ENCODE peak calls at places on chromosomes 5 and 9, in five cellular contexts. S is foreskin fibroblast, W is fibroblast of mammary gland, V is body of pancreas, P is lung. H is an unnamed sample.

GRCh38 chr5:54988218-54988617 is 2.8 kb upstream of the ESM1 start:
- DNase-seq in S (no peak), W (no peak), V (no peak), P (no peak), H (no peak)

GRCh38 chr5:56683733-56684132 is 131.6 kb upstream of the MAP3K1 start:
- DNase-seq in S (no peak), W (no peak), V (no peak), P (no peak), H (no peak)

GRCh38 chr9:21252727-21253547 is 13.1 kb upstream of the IFNA14 start:
- DNase-seq in S (peak), W (peak), V (no peak), P (peak), H (no peak)

GRCh38 chr5:158492850-158493249 is 606.9 kb downstream of the EBF1 start:
- DNase-seq in S (peak), W (peak), V (no peak), P (no peak), H (peak)

GRCh38 chr5:32274548-32275420 is 38.0 kb downstream of the MTMR12 start:
- DNase-seq in S (peak), W (peak), V (no peak), P (no peak), H (no peak)

GRCh38 chr5:80140496-80140895 is 105.3 kb downstream of the THBS4 start:
- DNase-seq in S (no peak), W (no peak), V (no peak), P (no peak), H (no peak)

GRCh38 chr9:94903961-94904421 is 177.5 kb downstream of the AOPEP start:
- DNase-seq in S (peak), W (peak), V (no peak), P (peak), H (no peak)

GRCh38 chr9:76562511-76562911 is 103.5 kb downstream of the GCNT1 start:
- DNase-seq in S (peak), W (peak), V (no peak), P (no peak), H (no peak)

GRCh38 chr9:77956555-77956954 is 75.1 kb downstream of the GNAQ start:
- DNase-seq in S (no peak), W (no peak), V (no peak), P (no peak), H (no peak)

GRCh38 chr9:70477146-70477745 is 62.8 kb upstream of the KLF9 start:
- DNase-seq in S (peak), W (peak), V (peak), P (no peak), H (peak)

GRCh38 chr9:113178087-113178486 is 27.3 kb downstream of the SLC31A2 start:
- DNase-seq in S (peak), W (peak), V (no peak), P (no peak), H (peak)

GRCh38 chr5:32506251-32506661 is 61.7 kb upstream of the ZFR start:
- DNase-seq in S (peak), W (peak), V (no peak), P (no peak), H (no peak)

GRCh38 chr5:7078901-7079300 is 317.0 kb upstream of the ADCY2 start:
- DNase-seq in S (no peak), W (no peak), V (no peak), P (no peak), H (no peak)

GRCh38 chr9:125235805-125236534 is 5.2 kb downstream of the HSPA5 start:
- DNase-seq in S (no peak), W (no peak), V (no peak), P (no peak), H (no peak)

GRCh38 chr9:86690034-86690433 is 257.3 kb downstream of the GAS1 start:
- DNase-seq in S (no peak), W (no peak), V (no peak), P (no peak), H (no peak)

GRCh38 chr9:130189840-130190239 is 17.6 kb downstream of the NCS1 start:
- DNase-seq in S (peak), W (peak), V (no peak), P (no peak), H (peak)

GRCh38 chr5:135326296-135327240 is 72.5 kb downstream of the MACROH2A1 start:
- DNase-seq in S (peak), W (no peak), V (no peak), P (no peak), H (no peak)

GRCh38 chr5:171484460-171484899 is 65.0 kb downstream of the FGF18 start:
- DNase-seq in S (peak), W (peak), V (no peak), P (no peak), H (no peak)

GRCh38 chr5:134647750-134648424 is 698 bp upstream of the SEC24A start:
- DNase-seq in S (peak), W (peak), V (no peak), P (peak), H (peak)

GRCh38 chr5:146205499-146206202 is 2.2 kb downstream of the RBM27 start:
- DNase-seq in S (no peak), W (no peak), V (no peak), P (no peak), H (no peak)

GRCh38 chr9:103242025-103242424 is 246.9 kb downstream of the CYLC2 start:
- DNase-seq in S (no peak), W (peak), V (no peak), P (no peak), H (peak)

GRCh38 chr9:137446851-137447471 is 5.8 kb upstream of the ENTPD8 start:
- DNase-seq in S (peak), W (peak), V (peak), P (no peak), H (no peak)

GRCh38 chr5:96651948-96652753 is 10.0 kb upstream of the CAST start:
- DNase-seq in S (no peak), W (no peak), V (no peak), P (no peak), H (no peak)

GRCh38 chr5:1172670-1173404 is 28.6 kb upstream of the SLC6A19 start:
- DNase-seq in S (no peak), W (no peak), V (peak), P (no peak), H (no peak)

GRCh38 chr9:1880038-1880565 is 135.0 kb upstream of the SMARCA2 start:
- DNase-seq in S (no peak), W (no peak), V (no peak), P (no peak), H (no peak)

GRCh38 chr5:78610633-78611032 is 37.9 kb downstream of the LHFPL2 start:
- DNase-seq in S (peak), W (peak), V (no peak), P (no peak), H (no peak)

GRCh38 chr5:57539281-57539701 is 56.7 kb upstream of the ACTBL2 start:
- DNase-seq in S (peak), W (peak), V (no peak), P (no peak), H (no peak)

GRCh38 chr5:149452665-149453617 is 73.8 kb upstream of the IL17B start:
- DNase-seq in S (peak), W (peak), V (no peak), P (no peak), H (peak)

GRCh38 chr9:115058175-115058574 is 59.8 kb downstream of the TNC start:
- DNase-seq in S (no peak), W (no peak), V (no peak), P (no peak), H (no peak)

GRCh38 chr5:33309780-33310345 is 130.9 kb upstream of the TARS1 start:
- DNase-seq in S (no peak), W (no peak), V (no peak), P (no peak), H (no peak)

GRCh38 chr5:6377121-6377520 is 1.2 kb downstream of the MED10 start:
- DNase-seq in S (no peak), W (peak), V (no peak), P (no peak), H (no peak)

GRCh38 chr5:128062172-128062746 is 21.3 kb upstream of the SLC12A2 start:
- DNase-seq in S (peak), W (peak), V (no peak), P (no peak), H (peak)

GRCh38 chr9:38110476-38110875 is 41.4 kb upstream of the SHB start:
- DNase-seq in S (no peak), W (no peak), V (no peak), P (no peak), H (no peak)

GRCh38 chr5:157076558-157076957 is 17.6 kb upstream of the HAVCR1 start:
- DNase-seq in S (peak), W (peak), V (no peak), P (no peak), H (peak)

GRCh38 chr5:56669534-56670483 is 145.5 kb upstream of the MAP3K1 start:
- DNase-seq in S (peak), W (peak), V (peak), P (peak), H (no peak)

GRCh38 chr5:125198270-125198974 is 452.0 kb upstream of the ZNF608 start:
- DNase-seq in S (peak), W (peak), V (peak), P (peak), H (peak)

GRCh38 chr5:56638061-56638621 is 177.2 kb upstream of the MAP3K1 start:
- DNase-seq in S (no peak), W (no peak), V (peak), P (no peak), H (no peak)

GRCh38 chr5:131786036-131786435 is 10.8 kb downstream of the FNIP1 start:
- DNase-seq in S (no peak), W (no peak), V (no peak), P (no peak), H (no peak)

GRCh38 chr9:120688758-120689157 is 25.5 kb downstream of the MEGF9 start:
- DNase-seq in S (no peak), W (no peak), V (no peak), P (no peak), H (no peak)

DNA sequence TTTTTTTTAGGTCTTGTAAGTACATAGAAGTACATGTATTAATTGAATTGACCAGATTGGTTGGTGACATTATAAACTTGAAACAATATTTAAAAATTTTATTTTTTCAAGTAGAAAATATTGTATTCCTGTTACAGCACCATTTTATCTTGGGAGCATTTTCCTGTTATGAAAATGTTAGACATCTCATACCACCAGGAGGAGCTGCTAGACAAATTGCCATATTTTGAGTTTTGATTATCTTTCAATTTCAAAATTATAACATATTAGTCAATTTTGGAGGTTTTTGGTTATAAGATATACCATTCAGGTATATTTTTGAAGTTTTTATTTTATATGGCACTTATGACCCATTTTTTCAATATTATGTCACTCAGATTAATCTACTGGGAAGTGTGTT is 84.4 kb downstream of the CNTLN start:
- DNase-seq in S (peak), W (peak), V (no peak), P (no peak), H (no peak)
- TF ChIP-seq CTCF in S (peak), W (peak), V (no peak), P (no peak), H (peak)

DNA sequence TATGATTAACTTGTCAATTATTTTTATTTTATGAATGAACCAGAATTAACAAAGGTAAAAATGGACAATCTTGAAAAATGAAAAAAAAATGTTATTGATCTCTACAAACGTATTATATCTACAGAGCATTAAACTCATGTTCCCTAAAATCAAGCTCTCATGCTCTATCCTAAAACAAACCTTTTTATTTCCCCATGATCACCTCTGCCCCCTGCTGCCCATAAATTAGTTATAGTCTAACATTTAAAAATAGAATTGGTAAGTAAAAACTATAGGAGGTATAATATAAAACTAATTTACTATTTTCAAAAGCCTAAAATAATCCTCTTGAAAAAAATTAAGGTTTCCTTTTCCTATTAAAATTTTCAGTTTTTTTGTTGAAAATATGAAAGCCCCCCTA is 168.0 kb upstream of the POU5F2 start:
- DNase-seq in S (peak), W (peak), V (no peak), P (no peak), H (no peak)
- TF ChIP-seq CTCF in S (no peak), W (peak), V (peak), P (no peak), H (no peak)

GRCh38 chr9:134570151-134570621 is 71.4 kb upstream of the COL5A1 start:
- DNase-seq in S (no peak), W (no peak), V (peak), P (no peak), H (no peak)
- TF ChIP-seq CTCF in S (no peak), W (no peak), V (no peak), P (no peak), H (peak)

GRCh38 chr5:178551059-178551458 is 39.1 kb downstream of the COL23A1 start:
- DNase-seq in S (peak), W (peak), V (no peak), P (no peak), H (peak)
- TF ChIP-seq CTCF in S (peak), W (peak), V (peak), P (no peak), H (peak)

DNA sequence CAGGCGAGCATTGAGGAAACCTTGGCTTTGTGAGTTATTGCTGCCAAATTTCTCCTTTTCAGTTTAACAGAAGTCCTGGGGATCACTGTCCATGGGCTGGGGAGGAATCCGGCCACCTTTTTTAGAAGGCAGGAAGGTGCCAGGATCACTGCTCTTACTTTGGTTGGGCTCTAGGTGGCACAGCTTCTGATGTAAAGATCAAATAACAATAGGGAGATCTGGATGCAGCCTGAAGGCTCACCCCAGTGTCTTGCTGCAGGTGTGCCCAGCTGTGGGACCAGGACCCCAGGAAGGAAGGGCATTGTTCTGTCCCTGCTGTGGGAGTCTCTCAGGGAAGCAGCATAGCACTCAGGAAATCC is 69.5 kb downstream of the DAB2IP start:
- DNase-seq in S (peak), W (no peak), V (no peak), P (no peak), H (no peak)
- TF ChIP-seq CTCF in S (no peak), W (peak), V (no peak), P (no peak), H (no peak)